ENCODE peak calls at places on chromosome 14, in eight cellular contexts. M is T-helper 1 cell, Y is COR-L47, J is endothelial cell, I is WTC11, U is posterior cingulate gyrus, T is fibroblast of pulmonary artery, D is left cardiac atrium. G is an unnamed sample.

GRCh38 chr14:21208554-21208953 is 52.7 kb upstream of the OR5AU1 start:
- DNase-seq in D (no peak), Y (no peak), M (no peak), T (no peak), U (no peak), J (no peak), I (no peak), G (no peak)

GRCh38 chr14:92922883-92923743 is at the start of gene CHGA:
- DNase-seq in T (peak; percentile 52), J (peak; percentile 88), Y (peak; percentile 85), M (no peak), U (peak; percentile 77), D (peak; percentile 60), I (peak; percentile 86), G (peak; percentile 41)

GRCh38 chr14:75373616-75374015 is 54.2 kb upstream of the JDP2 start:
- DNase-seq in J (no peak), M (no peak), U (peak; percentile 21), Y (no peak), T (no peak), I (no peak), D (no peak), G (no peak)

GRCh38 chr14:92135269-92135668 is 13.5 kb downstream of the CPSF2 start:
- DNase-seq in M (no peak), U (no peak), Y (peak; percentile 49), I (no peak), J (no peak), T (peak; percentile 69), D (no peak), G (no peak)

GRCh38 chr14:22397338-22397737 is 191.7 kb downstream of the DAD1 start:
- DNase-seq in U (no peak), I (no peak), T (no peak), D (no peak), Y (no peak), M (no peak), J (no peak), G (no peak)

GRCh38 chr14:25032092-25032784 is 17.7 kb downstream of the STXBP6 start:
- DNase-seq in J (no peak), D (no peak), I (peak; percentile 47), Y (no peak), T (no peak), U (no peak), M (no peak), G (no peak)

GRCh38 chr14:86739761-86740160 is 1209.8 kb downstream of the FLRT2 start:
- DNase-seq in I (no peak), T (no peak), D (no peak), Y (no peak), J (no peak), M (no peak), U (no peak), G (no peak)

GRCh38 chr14:101520621-101521305 is 40.5 kb upstream of the DIO3 start:
- DNase-seq in I (no peak), J (no peak), U (no peak), M (no peak), Y (no peak), T (peak; percentile 27), D (peak; percentile 56), G (no peak)

GRCh38 chr14:35390577-35391387 is 13.8 kb downstream of the NFKBIA start:
- DNase-seq in T (no peak), I (no peak), M (no peak), J (no peak), Y (peak; percentile 9), U (no peak), D (no peak), G (no peak)

GRCh38 chr14:67359319-67359774 is 257 bp downstream of the ATP6V1D start:
- DNase-seq in T (peak; percentile 66), M (no peak), U (peak; percentile 3), D (peak; percentile 36), Y (no peak), I (peak; percentile 30), J (peak; percentile 39), G (no peak)